ENCODE peak calls at places on chromosomes 2 and 18, in six cellular contexts. W is IMR-90, C is neuronal stem cell, X is trophoblast cell, Q is H9, H is H1. O is an unnamed sample.

GRCh38 chr2:208096080-208096479 is 28.2 kb downstream of the CRYGD start:
- DNase-seq in W (no peak), C (no peak), X (no peak), Q (no peak), H (peak; percentile 34), O (no peak)

GRCh38 chr2:86396304-86396785 is 44.8 kb upstream of the KDM3A start:
- DNase-seq in W (peak; percentile 20), C (no peak), X (no peak), Q (no peak), H (no peak), O (no peak)

GRCh38 chr2:161312996-161313395 is 4.8 kb downstream of the PSMD14 start:
- DNase-seq in W (peak; percentile 38), C (no peak), X (no peak), Q (no peak), H (no peak), O (peak; percentile 31)

GRCh38 chr2:71502941-71503738 is 49.8 kb downstream of the DYSF start:
- DNase-seq in W (no peak), C (no peak), X (no peak), Q (no peak), H (no peak), O (no peak)

GRCh38 chr2:163701399-163702195 is 34.2 kb downstream of the FIGN start:
- DNase-seq in W (peak; percentile 6), C (no peak), X (no peak), Q (no peak), H (no peak), O (peak; percentile 48)

GRCh38 chr2:86275962-86276361 is 61.5 kb downstream of the REEP1 start:
- DNase-seq in W (no peak), C (no peak), X (no peak), Q (no peak), H (peak; percentile 19), O (no peak)

GRCh38 chr2:39568561-39569006 is 97.1 kb upstream of the TMEM178A start:
- DNase-seq in W (peak; percentile 84), C (no peak), X (peak; percentile 24), Q (no peak), H (no peak), O (peak; percentile 76)

GRCh38 chr2:66237470-66238354 is 197.2 kb upstream of the MEIS1 start:
- DNase-seq in W (peak; percentile 1), C (no peak), X (no peak), Q (no peak), H (no peak), O (no peak)

GRCh38 chr2:240833724-240834285 is 13.8 kb upstream of the KIF1A start:
- DNase-seq in W (no peak), C (no peak), X (no peak), Q (no peak), H (no peak), O (no peak)

GRCh38 chr2:124678043-124678442 is 653.0 kb downstream of the CNTNAP5 start:
- DNase-seq in W (peak; percentile 33), C (peak; percentile 8), X (no peak), Q (no peak), H (no peak), O (no peak)

GRCh38 chr2:39135678-39136259 is 14.9 kb upstream of the SOS1 start:
- DNase-seq in W (no peak), C (no peak), X (no peak), Q (no peak), H (no peak), O (no peak)

GRCh38 chr18:47917923-47918610 is 12.4 kb downstream of the SMAD2 start:
- DNase-seq in W (no peak), C (no peak), X (no peak), Q (peak; percentile 48), H (no peak), O (no peak)

GRCh38 chr2:156340818-156341481 is 8.4 kb upstream of the NR4A2 start:
- DNase-seq in W (peak; percentile 55), C (peak; percentile 18), X (no peak), Q (no peak), H (no peak), O (peak; percentile 61)

GRCh38 chr2:9820020-9820973 is 23.0 kb upstream of the TAF1B start:
- DNase-seq in W (peak; percentile 57), C (no peak), X (no peak), Q (peak; percentile 63), H (no peak), O (peak; percentile 33)

DNA sequence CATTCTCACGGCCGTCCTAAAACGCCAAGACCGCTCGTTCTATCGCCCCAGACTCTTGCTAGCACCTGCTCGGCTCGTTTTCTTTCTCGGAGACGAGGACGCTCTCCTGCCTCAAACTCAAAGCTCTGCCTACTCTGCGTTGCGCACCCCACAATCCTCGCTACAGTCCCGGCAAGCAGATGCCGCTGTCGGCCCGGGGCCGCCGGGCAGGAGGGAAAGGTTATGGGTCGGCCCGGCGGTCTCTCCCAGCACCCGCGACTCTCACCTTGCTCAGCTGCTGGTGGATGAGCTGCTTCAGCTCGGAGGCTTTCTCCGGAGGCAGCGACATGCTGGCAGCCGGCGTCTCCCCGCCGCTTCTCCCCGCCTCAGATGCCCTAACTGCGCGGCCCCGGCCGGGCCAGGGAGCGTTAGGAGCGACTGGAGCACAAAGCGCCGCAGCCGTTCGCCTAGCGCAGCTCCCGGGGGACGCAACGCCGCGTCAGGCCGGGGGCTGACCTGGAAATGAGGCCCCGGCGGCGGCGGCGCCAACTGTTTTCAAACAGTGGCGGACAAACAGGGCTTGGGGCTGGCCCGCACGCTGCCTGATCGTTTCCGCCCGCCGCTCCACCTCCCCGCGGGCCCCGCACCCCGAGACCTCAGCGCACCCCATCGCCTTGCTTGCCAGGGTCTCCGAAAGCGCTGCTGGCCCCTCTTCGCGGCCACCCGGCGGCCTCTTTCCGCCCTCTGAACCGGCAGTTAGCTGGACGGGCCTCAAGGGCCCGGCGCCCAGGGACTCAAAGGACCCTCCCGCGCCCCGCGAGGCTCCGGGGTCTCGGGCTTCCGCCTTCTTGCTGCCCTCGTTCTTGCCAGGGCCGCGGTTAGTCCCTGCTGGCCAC is at the start of the genes CEP76 and PSMG2:
- DNase-seq in W (peak; percentile 84), C (peak; percentile 87), X (peak; percentile 75), Q (peak; percentile 79), H (peak; percentile 90), O (peak; percentile 94)
- H2BK120ac ChIP-seq in W (peak within 1 kb of the TSS; percentile 98), C (peak within 1 kb of the TSS; percentile 74), X (peak within 1 kb of the TSS; percentile 100), Q (no peak within 1 kb of the TSS), H (no peak within 1 kb of the TSS), O (peak within 1 kb of the TSS; percentile 98)

DNA sequence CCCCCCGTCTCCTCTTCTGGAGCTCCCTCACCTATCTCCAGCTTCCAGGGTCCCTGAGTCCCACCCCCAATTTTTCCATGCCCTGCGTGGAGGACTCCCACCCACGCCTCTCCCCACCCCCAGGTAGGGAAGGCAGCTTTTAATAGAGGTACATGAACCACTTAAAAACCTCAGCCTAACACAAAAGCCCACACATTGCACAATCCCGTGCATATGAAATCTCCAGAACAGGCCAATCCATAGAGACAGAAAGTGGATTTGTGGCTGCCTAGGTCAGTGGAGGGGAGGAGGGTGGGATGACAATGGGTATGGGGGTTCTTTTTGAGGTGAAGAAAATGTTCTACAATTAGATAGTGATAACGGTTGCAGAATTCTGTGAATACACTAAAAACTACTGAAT is 145.6 kb downstream of the CABLES1 start:
- DNase-seq in W (no peak), C (no peak), X (no peak), Q (no peak), H (no peak), O (no peak)
- H2BK120ac ChIP-seq in W (no peak overlapping the region), C (no peak overlapping the region), X (no peak overlapping the region), Q (no peak overlapping the region), H (peak overlapping the region; percentile 51), O (no peak overlapping the region)

GRCh38 chr2:209990838-209991237 is 11.6 kb upstream of the RPE start:
- DNase-seq in W (no peak), C (no peak), X (no peak), Q (no peak), H (no peak), O (no peak)

GRCh38 chr2:209986405-209986804 is 16.0 kb upstream of the RPE start:
- DNase-seq in W (no peak), C (no peak), X (no peak), Q (no peak), H (no peak), O (no peak)

GRCh38 chr2:209984291-209984690 is 18.1 kb upstream of the RPE start:
- DNase-seq in W (no peak), C (no peak), X (no peak), Q (no peak), H (no peak), O (no peak)

GRCh38 chr2:209988010-209988409 is 14.4 kb upstream of the RPE start:
- DNase-seq in W (no peak), C (no peak), X (no peak), Q (no peak), H (no peak), O (no peak)

GRCh38 chr2:209985879-209986278 is 16.6 kb upstream of the RPE start:
- DNase-seq in W (no peak), C (no peak), X (no peak), Q (no peak), H (no peak), O (no peak)
- H2BK120ac ChIP-seq in W (no peak overlapping the region), C (no peak overlapping the region), X (no peak overlapping the region), Q (no peak overlapping the region), H (no peak overlapping the region), O (no peak overlapping the region)

DNA sequence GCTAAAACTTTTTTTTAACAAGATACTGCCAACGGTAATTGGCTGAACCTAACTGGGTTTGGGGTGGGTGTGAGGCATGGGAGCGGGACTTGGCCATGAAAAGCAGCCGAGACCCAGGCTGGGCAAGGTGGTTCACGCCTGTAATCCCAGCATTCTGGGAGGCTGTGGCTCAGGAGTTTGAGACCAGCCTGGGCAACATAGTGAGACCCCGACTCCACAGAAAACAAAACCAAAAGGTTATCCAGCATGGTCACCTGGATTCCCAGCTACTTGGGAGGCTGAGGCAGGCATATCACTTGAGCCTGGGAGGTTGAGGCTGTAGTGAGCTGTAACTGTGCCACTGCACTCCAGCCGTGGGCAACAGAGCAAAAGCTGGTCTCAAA is 11.0 kb upstream of the SEMA4C start:
- DNase-seq in W (no peak), C (no peak), X (no peak), Q (no peak), H (no peak), O (no peak)
- H2BK120ac ChIP-seq in W (no peak overlapping the region), C (no peak overlapping the region), X (peak overlapping the region; percentile 93), Q (no peak overlapping the region), H (peak overlapping the region; percentile 74), O (no peak overlapping the region)

GRCh38 chr2:173136614-173137013 is 61.0 kb downstream of the MAP3K20 start:
- DNase-seq in W (no peak), C (no peak), X (no peak), Q (no peak), H (no peak), O (no peak)
- H2BK120ac ChIP-seq in W (peak overlapping the region; percentile 29), C (no peak overlapping the region), X (no peak overlapping the region), Q (no peak overlapping the region), H (no peak overlapping the region), O (no peak overlapping the region)

DNA sequence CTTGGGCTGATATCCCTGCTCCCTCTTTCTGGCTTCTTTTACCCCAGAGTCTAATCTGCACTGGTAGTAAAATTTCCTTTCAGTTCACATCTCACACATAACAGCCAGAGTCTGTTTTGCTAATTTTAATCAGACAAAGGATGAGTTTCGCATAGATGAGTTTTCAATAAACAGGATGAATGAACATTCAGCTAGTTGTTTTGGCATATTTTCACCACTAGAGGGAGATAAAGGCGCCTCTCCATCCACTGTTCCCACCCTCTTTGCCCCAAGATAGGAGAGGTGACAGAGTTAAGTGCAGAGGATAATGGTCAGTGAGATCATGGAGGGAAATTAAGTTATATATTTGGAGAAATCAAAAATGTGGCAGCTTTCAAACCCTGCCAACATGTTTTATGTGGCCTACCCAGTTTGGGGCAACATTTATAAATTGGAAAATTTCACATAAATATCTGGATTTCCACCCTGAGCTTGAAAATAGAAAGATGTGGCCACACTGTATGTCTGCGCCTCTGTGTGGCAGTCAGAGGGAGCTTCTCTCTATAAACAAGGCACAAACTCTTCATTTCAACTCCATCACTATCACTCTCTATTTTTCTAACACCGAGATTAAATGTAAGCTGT is 48.5 kb upstream of the DTNA start:
- DNase-seq in W (peak; percentile 51), C (peak; percentile 61), X (peak; percentile 13), Q (peak; percentile 45), H (no peak), O (peak; percentile 68)
- H2BK120ac ChIP-seq in W (peak overlapping the region; percentile 77), C (no peak overlapping the region), X (no peak overlapping the region), Q (no peak overlapping the region), H (peak overlapping the region; percentile 63), O (no peak overlapping the region)